ENCODE peak calls at places on chromosome 21, in five cellular contexts. W is AG04450, L is NB4, H is neural crest cell, I is WTC11. K is an unnamed sample.

GRCh38 chr21:46142581-46143473 is 12.6 kb downstream of the FTCD start:
- DNase-seq in W (no peak), L (no peak), H (no peak), I (no peak), K (peak; percentile 9)

GRCh38 chr21:28883931-28884330 is 108.7 kb downstream of the LTN1 start:
- DNase-seq in W (no peak), L (no peak), H (no peak), I (no peak), K (no peak)

GRCh38 chr21:21714396-21714795 is 716.2 kb downstream of the NCAM2 start:
- DNase-seq in W (peak; percentile 24), L (no peak), H (no peak), I (no peak), K (no peak)

GRCh38 chr21:45225041-45225740 is 62.5 kb downstream of the POFUT2 start:
- DNase-seq in W (no peak), L (no peak), H (no peak), I (no peak), K (no peak)

GRCh38 chr21:42632336-42632751 is 21.1 kb upstream of the PDE9A start:
- DNase-seq in W (no peak), L (no peak), H (no peak), I (no peak), K (no peak)

GRCh38 chr21:46168659-46169386 is 13.4 kb upstream of the FTCD start:
- DNase-seq in W (no peak), L (no peak), H (no peak), I (no peak), K (peak; percentile 56)

GRCh38 chr21:40886931-40887330 is 40.0 kb upstream of the DSCAM start:
- DNase-seq in W (no peak), L (no peak), H (no peak), I (no peak), K (no peak)

GRCh38 chr21:42129300-42130266 is 58.5 kb downstream of the UMODL1 start:
- DNase-seq in W (no peak), L (no peak), H (no peak), I (no peak), K (no peak)

GRCh38 chr21:32457360-32457840 is 44.9 kb downstream of the EVA1C start:
- DNase-seq in W (no peak), L (no peak), H (no peak), I (no peak), K (no peak)

GRCh38 chr21:41170442-41170841 is 2.5 kb downstream of the BACE2 start:
- DNase-seq in W (no peak), L (peak; percentile 19), H (peak; percentile 33), I (peak; percentile 69), K (peak; percentile 74)

GRCh38 chr21:42021751-42022430 is 11.7 kb upstream of the ZBTB21 start:
- DNase-seq in W (no peak), L (no peak), H (peak; percentile 58), I (peak; percentile 54), K (no peak)

GRCh38 chr21:38333290-38334272 is 76.8 kb downstream of the KCNJ15 start:
- DNase-seq in W (no peak), L (peak; percentile 20), H (no peak), I (no peak), K (no peak)
- TF ChIP-seq CTCF in W (peak; percentile 43), L (peak; percentile 47), H (no peak), I (no peak), K (no peak)

GRCh38 chr21:43859747-43860214 is 5.2 kb upstream of the AGPAT3 start:
- DNase-seq in W (no peak), L (no peak), H (no peak), I (no peak), K (no peak)
- TF ChIP-seq CTCF in W (no peak), L (no peak), H (no peak), I (no peak), K (no peak)

GRCh38 chr21:29896884-29897283 is 42.9 kb downstream of the GRIK1 start:
- DNase-seq in W (no peak), L (no peak), H (no peak), I (no peak), K (no peak)

GRCh38 chr21:29888437-29888836 is 51.4 kb downstream of the GRIK1 start:
- DNase-seq in W (no peak), L (no peak), H (no peak), I (no peak), K (no peak)

GRCh38 chr21:29893687-29894086 is 46.1 kb downstream of the GRIK1 start:
- DNase-seq in W (no peak), L (no peak), H (no peak), I (no peak), K (no peak)

GRCh38 chr21:29887313-29888009 is 52.3 kb downstream of the GRIK1 start:
- DNase-seq in W (no peak), L (no peak), H (no peak), I (no peak), K (no peak)

DNA sequence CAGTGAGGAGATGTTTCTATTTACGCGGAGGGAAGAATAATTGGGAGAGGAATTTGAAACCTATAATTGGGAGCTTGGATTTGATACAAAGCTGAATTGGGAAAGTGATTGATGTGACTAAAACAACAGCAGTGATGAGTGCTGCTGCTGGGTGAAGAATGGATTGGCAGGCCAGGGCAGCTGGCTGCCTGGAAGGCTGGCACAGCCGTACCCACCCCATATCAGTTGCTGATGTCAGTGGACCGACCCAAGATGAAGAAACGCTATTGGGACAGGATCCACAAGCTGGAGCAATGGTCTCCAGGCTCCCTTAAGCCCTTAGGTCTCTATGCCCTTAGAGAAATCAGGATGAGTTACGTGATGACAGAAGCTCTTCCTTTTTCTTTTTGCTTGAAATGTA is 47.4 kb downstream of the GRIK1 start:
- DNase-seq in W (no peak), L (no peak), H (no peak), I (no peak), K (no peak)
- TF ChIP-seq CTCF in W (no peak), L (no peak), H (no peak), I (no peak), K (no peak)

GRCh38 chr21:37717534-37717933 is 198.7 kb downstream of the KCNJ6 start:
- DNase-seq in W (no peak), L (no peak), H (no peak), I (peak; percentile 16), K (no peak)
- TF ChIP-seq CTCF in W (no peak), L (no peak), H (no peak), I (no peak), K (no peak)

DNA sequence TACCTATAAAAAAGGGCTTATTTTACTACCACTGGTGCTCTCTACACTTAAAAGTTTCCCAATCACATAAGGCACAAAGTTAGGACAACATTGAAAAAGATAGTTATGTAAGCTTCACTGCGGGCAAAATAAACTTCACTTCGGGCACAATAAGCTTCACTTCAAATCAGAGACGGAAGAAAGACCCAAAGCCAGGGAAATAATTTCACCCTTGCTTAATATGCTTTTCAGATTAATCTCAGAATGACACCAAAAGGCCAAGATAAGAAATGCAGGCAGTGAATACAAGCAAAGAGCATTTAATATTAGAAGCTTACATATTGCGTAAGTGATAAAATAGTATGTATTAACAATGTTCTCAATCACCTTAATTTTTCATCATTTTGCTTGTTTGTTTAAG is 444.2 kb downstream of the SETD4 start:
- DNase-seq in W (no peak), L (peak; percentile 56), H (no peak), I (no peak), K (no peak)
- TF ChIP-seq CTCF in W (peak; percentile 55), L (peak; percentile 24), H (peak; percentile 30), I (no peak), K (no peak)

GRCh38 chr21:27476696-27477095 is 509.8 kb upstream of the ADAMTS5 start:
- DNase-seq in W (peak; percentile 7), L (no peak), H (no peak), I (no peak), K (no peak)
- TF ChIP-seq CTCF in W (peak; percentile 75), L (no peak), H (peak; percentile 41), I (no peak), K (no peak)

GRCh38 chr21:39726133-39726532 is 18.9 kb upstream of the IGSF5 start:
- DNase-seq in W (no peak), L (no peak), H (no peak), I (no peak), K (no peak)
- TF ChIP-seq CTCF in W (peak; percentile 35), L (no peak), H (peak; percentile 24), I (no peak), K (no peak)

GRCh38 chr21:17519208-17519738 is 6.4 kb downstream of the CXADR start:
- DNase-seq in W (no peak), L (no peak), H (no peak), I (no peak), K (no peak)

GRCh38 chr21:17512245-17513213 is at the start of gene CXADR:
- DNase-seq in W (no peak), L (no peak), H (peak; percentile 70), I (peak; percentile 90), K (peak; percentile 89)

GRCh38 chr21:17513214-17514123 is 626 bp downstream of the CXADR start:
- DNase-seq in W (no peak), L (no peak), H (peak; percentile 27), I (peak; percentile 31), K (peak; percentile 58)

GRCh38 chr21:17519965-17520364 is 7.1 kb downstream of the CXADR start:
- DNase-seq in W (no peak), L (no peak), H (no peak), I (no peak), K (no peak)

GRCh38 chr21:17514124-17514481 is 1.3 kb downstream of the CXADR start:
- DNase-seq in W (no peak), L (no peak), H (no peak), I (no peak), K (no peak)
- TF ChIP-seq CTCF in W (no peak), L (no peak), H (no peak), I (no peak), K (no peak)